ENCODE peak calls at places on chromosomes 11 and 22, in six cellular contexts. Z, N, B, Q, H and T are unnamed samples.

GRCh38 chr11:18046116-18046777 is at the start of gene TPH1:
- DNase-seq in Z (no peak), N (peak), B (no peak), Q (no peak), H (no peak), T (peak)

GRCh38 chr11:72807021-72807693 is 7.1 kb upstream of the ATG16L2 start:
- DNase-seq in Z (no peak), N (no peak), B (no peak), Q (no peak), H (no peak), T (no peak)

GRCh38 chr11:76152086-76152658 is 54.1 kb downstream of the WNT11 start:
- DNase-seq in Z (no peak), N (peak), B (peak), Q (peak), H (peak), T (peak)

GRCh38 chr11:69156218-69156639 is 494 bp downstream of the SMIM38 start:
- DNase-seq in Z (no peak), N (no peak), B (no peak), Q (no peak), H (no peak), T (no peak)

GRCh38 chr11:84865791-84866535 is 761.2 kb downstream of the DLG2 start:
- DNase-seq in Z (no peak), N (no peak), B (no peak), Q (no peak), H (no peak), T (no peak)

GRCh38 chr22:25722223-25723015 is 19.6 kb upstream of the MYO18B start:
- DNase-seq in Z (no peak), N (no peak), B (no peak), Q (no peak), H (no peak), T (no peak)

GRCh38 chr11:98740335-98740734 is 280.4 kb upstream of the CNTN5 start:
- DNase-seq in Z (no peak), N (no peak), B (no peak), Q (no peak), H (no peak), T (no peak)

GRCh38 chr11:15769203-15769602 is 587.1 kb downstream of the SOX6 start:
- DNase-seq in Z (no peak), N (no peak), B (no peak), Q (no peak), H (no peak), T (no peak)

GRCh38 chr11:128501576-128502549 is 85.5 kb downstream of the ETS1 start:
- DNase-seq in Z (no peak), N (no peak), B (no peak), Q (no peak), H (no peak), T (no peak)

GRCh38 chr11:116986521-116987105 is 111.6 kb downstream of the SIK3 start:
- DNase-seq in Z (no peak), N (no peak), B (no peak), Q (no peak), H (peak), T (no peak)